ENCODE peak calls at places on chromosomes 13 and 19, in four cellular contexts. S is right atrium auricular region; C is CD4-positive, CD25-positive, alpha-beta regulatory T cell; Y is stomach. J is an unnamed sample.

GRCh38 chr19:50798943-50799851 is 9.0 kb downstream of the ACP4 start:
- DNase-seq in C (no peak), Y (no peak), S (no peak), J (no peak)

GRCh38 chr19:4678881-4679379 is 8.8 kb upstream of the MYDGF start:
- DNase-seq in S (no peak), C (no peak), Y (no peak), J (no peak)

GRCh38 chr19:50325310-50326100 is 3.7 kb downstream of the KCNC3 start:
- DNase-seq in Y (peak; percentile 77), S (no peak), C (peak; percentile 75), J (no peak)

GRCh38 chr19:2590630-2591399 is 111.7 kb downstream of the GNG7 start:
- DNase-seq in S (no peak), C (no peak), Y (no peak), J (no peak)

GRCh38 chr19:19110410-19111137 is 27.7 kb downstream of the TMEM161A start:
- DNase-seq in S (no peak), C (peak; percentile 17), Y (no peak), J (no peak)

GRCh38 chr19:49850487-49851342 is at the start of gene PTOV1:
- DNase-seq in S (peak; percentile 94), C (peak; percentile 87), Y (peak; percentile 94), J (peak; percentile 64)

GRCh38 chr19:54454781-54455675 is 6.0 kb downstream of the LENG8 start:
- DNase-seq in Y (no peak), C (no peak), S (no peak), J (no peak)

GRCh38 chr13:44300895-44301638 is 72.6 kb upstream of the SERP2 start:
- DNase-seq in Y (peak; percentile 66), C (no peak), S (no peak), J (no peak)

GRCh38 chr13:45384474-45385174 is 33.5 kb downstream of the SLC25A30 start:
- DNase-seq in S (no peak), C (no peak), Y (no peak), J (no peak)

GRCh38 chr19:16034180-16034579 is 42.1 kb upstream of the TPM4 start:
- DNase-seq in Y (peak; percentile 15), S (no peak), C (no peak), J (no peak)

GRCh38 chr19:45499196-45500180 is 1.2 kb downstream of the PPM1N start:
- DNase-seq in S (no peak), C (peak; percentile 58), Y (no peak), J (no peak)

GRCh38 chr13:114315074-114315785 is 927 bp downstream of the CHAMP1 start:
- DNase-seq in Y (no peak), C (peak; percentile 44), S (no peak), J (no peak)
- H3K4me1 ChIP-seq in Y (peaks cover 67% of the 10 kb centered on the region), C (peaks cover 49% of the 10 kb centered on the region), S (peaks cover 57% of the 10 kb centered on the region), J (peaks cover 50% of the 10 kb centered on the region)

DNA sequence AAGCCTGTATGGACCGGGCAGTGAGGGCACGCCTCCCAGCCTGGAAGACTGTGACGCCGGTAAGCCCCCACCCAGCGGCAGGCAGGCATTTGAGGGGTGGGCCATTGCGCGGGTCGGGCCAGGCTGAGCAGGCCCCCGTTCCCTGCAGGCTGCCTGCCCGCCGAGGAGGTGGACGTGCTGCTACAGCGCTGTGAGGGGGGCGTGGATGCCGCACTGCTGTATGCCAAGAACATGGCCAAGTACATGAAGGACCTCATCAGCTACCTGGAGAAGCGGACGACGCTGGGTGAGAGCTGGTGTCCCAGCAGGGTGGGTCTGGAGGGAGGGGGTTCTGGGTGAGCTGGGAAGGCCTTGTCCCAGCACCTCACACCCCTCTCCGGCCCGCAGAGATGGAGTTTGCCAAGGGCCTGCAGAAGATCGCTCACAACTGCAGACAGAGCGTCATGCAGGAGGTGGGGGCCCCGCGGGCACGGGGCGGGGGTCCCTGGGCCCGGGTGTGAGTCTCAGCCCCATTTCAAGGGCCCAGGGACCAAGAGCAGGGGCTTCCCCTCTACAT is 7.1 kb downstream of the ARHGAP45 start:
- DNase-seq in C (no peak), S (no peak), Y (no peak), J (no peak)
- H3K4me1 ChIP-seq in C (peaks cover 91% of the 10 kb centered on the region), S (peaks cover 12% of the 10 kb centered on the region), Y (peaks cover 58% of the 10 kb centered on the region), J (peaks cover 23% of the 10 kb centered on the region)

GRCh38 chr13:98591721-98592352 is 14.9 kb upstream of the STK24 start:
- DNase-seq in S (no peak), Y (no peak), C (no peak), J (no peak)
- H3K4me1 ChIP-seq in S (no peaks in the 10 kb centered on the region), Y (no peaks in the 10 kb centered on the region), C (no peaks in the 10 kb centered on the region), J (no peaks in the 10 kb centered on the region)

GRCh38 chr13:99305180-99305965 is 1.8 kb downstream of the GPR183 start:
- DNase-seq in C (no peak), S (no peak), Y (no peak), J (no peak)
- H3K4me1 ChIP-seq in C (peaks cover 81% of the 10 kb centered on the region), S (peaks cover 12% of the 10 kb centered on the region), Y (peaks cover 38% of the 10 kb centered on the region), J (peaks cover 23% of the 10 kb centered on the region)

DNA sequence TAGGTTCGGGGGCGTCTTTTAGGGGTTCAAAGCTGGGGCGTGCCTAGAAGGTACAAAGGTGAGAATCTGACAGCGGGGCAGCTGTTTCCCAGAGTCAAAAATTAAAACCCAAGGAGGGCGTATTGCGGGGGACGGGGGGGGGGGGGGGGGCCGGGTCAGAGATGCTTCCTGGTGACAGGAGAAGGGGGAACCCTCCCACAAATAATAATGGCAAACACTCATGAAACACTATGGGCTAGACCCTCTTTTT is 651 bp downstream of the PAK4 start:
- DNase-seq in C (no peak), S (no peak), Y (no peak), J (no peak)
- H3K4me1 ChIP-seq in C (peaks cover 23% of the 10 kb centered on the region), S (peaks cover 58% of the 10 kb centered on the region), Y (peaks cover 74% of the 10 kb centered on the region), J (peaks cover 39% of the 10 kb centered on the region)

GRCh38 chr19:46618670-46619231 is 6.1 kb downstream of the PTGIR start:
- DNase-seq in S (no peak), C (no peak), Y (peak; percentile 63), J (no peak)
- H3K4me1 ChIP-seq in S (peaks cover 54% of the 10 kb centered on the region), C (peaks cover 76% of the 10 kb centered on the region), Y (peaks cover 69% of the 10 kb centered on the region), J (peaks cover 39% of the 10 kb centered on the region)

GRCh38 chr13:49616688-49617065 is 11.6 kb upstream of the ARL11 start:
- DNase-seq in C (no peak), Y (no peak), S (no peak), J (no peak)
- H3K4me1 ChIP-seq in C (peaks cover 4% of the 10 kb centered on the region), Y (peaks cover 13% of the 10 kb centered on the region), S (peaks cover 18% of the 10 kb centered on the region), J (peaks cover 5% of the 10 kb centered on the region)

DNA sequence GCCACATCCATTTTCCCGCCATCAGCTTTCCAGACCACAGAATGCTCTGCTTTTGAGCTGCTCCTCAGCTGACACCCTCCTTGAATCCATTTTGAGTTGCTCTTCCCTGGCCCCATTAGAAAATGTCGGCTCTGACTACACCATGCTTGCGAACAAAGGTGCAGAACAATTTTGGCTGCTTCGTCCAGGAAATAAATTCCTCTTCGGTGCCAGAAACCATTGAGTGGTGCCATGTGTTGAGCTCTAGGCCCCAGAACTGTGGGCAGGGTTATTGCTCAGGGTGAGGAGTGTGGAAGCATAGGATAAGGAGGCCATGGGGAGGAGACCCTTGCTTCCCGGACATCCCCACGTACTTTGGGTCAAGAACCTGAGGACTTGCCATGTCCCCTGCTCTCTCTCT is 52.1 kb downstream of the NFIX start:
- DNase-seq in S (no peak), Y (no peak), C (no peak), J (no peak)
- H3K4me1 ChIP-seq in S (peaks cover 78% of the 10 kb centered on the region), Y (peaks cover 83% of the 10 kb centered on the region), C (no peaks in the 10 kb centered on the region), J (peaks cover 62% of the 10 kb centered on the region)

J was measured in thoracic aorta.